ENCODE peak calls at places on chromosomes 16 and 17, in seven cellular contexts. Y is HCT116, I is lower leg skin, H is A549, E is IMR-90, A is body of pancreas, X is tibial nerve. B is an unnamed sample.

GRCh38 chr16:73058616-73059409 is 10.9 kb upstream of the ZFHX3 start:
- DNase-seq in Y (peak), I (no peak), H (no peak), E (peak), A (peak), X (no peak), B (no peak)

GRCh38 chr17:47660064-47660492 is 10.4 kb downstream of the KPNB1 start:
- DNase-seq in Y (no peak), I (no peak), H (no peak), E (no peak), A (no peak), X (no peak), B (no peak)

GRCh38 chr16:19429271-19429670 is 11.6 kb downstream of the TMC5 start:
- DNase-seq in Y (no peak), I (no peak), H (no peak), E (no peak), A (peak), X (no peak), B (no peak)

GRCh38 chr17:36980281-36980761 is 31.6 kb downstream of the AATF start:
- DNase-seq in Y (no peak), I (no peak), H (no peak), E (peak), A (no peak), X (no peak), B (no peak)

GRCh38 chr17:16486373-16487250 is 5.4 kb downstream of the LRRC75A start:
- DNase-seq in Y (no peak), I (peak), H (no peak), E (peak), A (peak), X (peak), B (peak)

GRCh38 chr17:142102-142661 is 4.8 kb downstream of the SCGB1C2 start:
- DNase-seq in Y (peak), I (peak), H (peak), E (peak), A (peak), X (no peak), B (peak)

GRCh38 chr17:75093543-75094158 is 5.9 kb downstream of the SLC16A5 start:
- DNase-seq in Y (no peak), I (no peak), H (no peak), E (no peak), A (no peak), X (no peak), B (no peak)

GRCh38 chr16:84324439-84325262 is 30.0 kb downstream of the WFDC1 start:
- DNase-seq in Y (no peak), I (no peak), H (no peak), E (peak), A (no peak), X (no peak), B (no peak)

GRCh38 chr17:39761861-39762496 is 24.2 kb downstream of the GRB7 start:
- DNase-seq in Y (no peak), I (no peak), H (no peak), E (no peak), A (no peak), X (no peak), B (no peak)

GRCh38 chr17:15966183-15966878 is 21.4 kb downstream of the ADORA2B start:
- DNase-seq in Y (no peak), I (no peak), H (no peak), E (peak), A (peak), X (no peak), B (no peak)

GRCh38 chr17:17682293-17682736 is 1.1 kb downstream of the RAI1 start:
- DNase-seq in Y (no peak), I (no peak), H (peak), E (no peak), A (peak), X (no peak), B (peak)
- TF ChIP-seq POLR2A in Y (no peak), I (no peak), H (peak), E (peak), A (no peak), X (no peak), B (peak)

GRCh38 chr16:12612598-12613101 is 191.0 kb downstream of the CPPED1 start:
- DNase-seq in Y (peak), I (no peak), H (peak), E (no peak), A (no peak), X (no peak), B (no peak)

GRCh38 chr16:12613131-12613991 is 190.3 kb downstream of the CPPED1 start:
- DNase-seq in Y (peak), I (no peak), H (peak), E (peak), A (no peak), X (no peak), B (peak)

GRCh38 chr16:12611006-12611477 is 192.6 kb downstream of the CPPED1 start:
- DNase-seq in Y (no peak), I (no peak), H (no peak), E (no peak), A (no peak), X (no peak), B (no peak)

GRCh38 chr16:12611916-12612597 is 191.6 kb downstream of the CPPED1 start:
- DNase-seq in Y (no peak), I (no peak), H (no peak), E (no peak), A (no peak), X (no peak), B (no peak)

GRCh38 chr16:12609937-12610699 is 193.6 kb downstream of the CPPED1 start:
- DNase-seq in Y (no peak), I (no peak), H (no peak), E (no peak), A (no peak), X (no peak), B (no peak)
- TF ChIP-seq POLR2A in Y (no peak), I (no peak), H (no peak), E (no peak), A (no peak), X (no peak), B (no peak)

GRCh38 chr16:77722315-77723107 is at the start of gene NUDT7:
- DNase-seq in Y (peak), I (peak), H (peak), E (peak), A (peak), X (peak), B (peak)
- TF ChIP-seq POLR2A in Y (peak), I (no peak), H (peak), E (peak), A (peak), X (peak), B (peak)

DNA sequence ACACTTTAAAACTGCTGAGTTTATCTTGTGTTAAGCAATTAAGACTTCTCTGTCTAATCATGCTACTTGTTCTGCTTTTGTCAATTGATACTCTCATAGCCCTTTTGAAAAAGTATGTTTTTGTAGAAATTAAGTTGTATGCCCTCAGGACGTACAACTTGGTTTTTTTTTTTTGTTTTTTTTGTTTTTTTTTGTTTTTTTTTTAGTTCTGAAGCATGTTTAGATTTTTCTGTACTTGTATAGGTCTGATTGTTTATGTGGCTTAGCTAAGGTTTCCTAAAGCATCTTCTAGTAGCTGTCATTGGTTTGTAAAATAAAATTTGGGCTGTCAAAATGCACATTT is 21.4 kb downstream of the HAPSTR1 start:
- DNase-seq in Y (no peak), I (no peak), H (no peak), E (no peak), A (no peak), X (no peak), B (no peak)
- TF ChIP-seq POLR2A in Y (no peak), I (no peak), H (no peak), E (no peak), A (no peak), X (no peak), B (no peak)

GRCh38 chr16:30004811-30005242 is 6.0 kb downstream of the DOC2A start:
- DNase-seq in Y (no peak), I (no peak), H (no peak), E (no peak), A (no peak), X (no peak), B (no peak)
- TF ChIP-seq POLR2A in Y (no peak), I (no peak), H (no peak), E (no peak), A (no peak), X (no peak), B (no peak)

GRCh38 chr17:8204761-8205555 is 5.4 kb downstream of the AURKB start:
- DNase-seq in Y (no peak), I (no peak), H (no peak), E (no peak), A (no peak), X (no peak), B (no peak)

GRCh38 chr17:8210761-8211458 is 535 bp upstream of the AURKB start:
- DNase-seq in Y (no peak), I (no peak), H (no peak), E (no peak), A (no peak), X (no peak), B (no peak)

GRCh38 chr17:8206536-8206935 is 3.8 kb downstream of the AURKB start:
- DNase-seq in Y (no peak), I (no peak), H (no peak), E (no peak), A (no peak), X (no peak), B (no peak)

GRCh38 chr17:8212312-8213180 is 2.2 kb upstream of the AURKB start:
- DNase-seq in Y (no peak), I (no peak), H (no peak), E (no peak), A (no peak), X (no peak), B (no peak)

DNA sequence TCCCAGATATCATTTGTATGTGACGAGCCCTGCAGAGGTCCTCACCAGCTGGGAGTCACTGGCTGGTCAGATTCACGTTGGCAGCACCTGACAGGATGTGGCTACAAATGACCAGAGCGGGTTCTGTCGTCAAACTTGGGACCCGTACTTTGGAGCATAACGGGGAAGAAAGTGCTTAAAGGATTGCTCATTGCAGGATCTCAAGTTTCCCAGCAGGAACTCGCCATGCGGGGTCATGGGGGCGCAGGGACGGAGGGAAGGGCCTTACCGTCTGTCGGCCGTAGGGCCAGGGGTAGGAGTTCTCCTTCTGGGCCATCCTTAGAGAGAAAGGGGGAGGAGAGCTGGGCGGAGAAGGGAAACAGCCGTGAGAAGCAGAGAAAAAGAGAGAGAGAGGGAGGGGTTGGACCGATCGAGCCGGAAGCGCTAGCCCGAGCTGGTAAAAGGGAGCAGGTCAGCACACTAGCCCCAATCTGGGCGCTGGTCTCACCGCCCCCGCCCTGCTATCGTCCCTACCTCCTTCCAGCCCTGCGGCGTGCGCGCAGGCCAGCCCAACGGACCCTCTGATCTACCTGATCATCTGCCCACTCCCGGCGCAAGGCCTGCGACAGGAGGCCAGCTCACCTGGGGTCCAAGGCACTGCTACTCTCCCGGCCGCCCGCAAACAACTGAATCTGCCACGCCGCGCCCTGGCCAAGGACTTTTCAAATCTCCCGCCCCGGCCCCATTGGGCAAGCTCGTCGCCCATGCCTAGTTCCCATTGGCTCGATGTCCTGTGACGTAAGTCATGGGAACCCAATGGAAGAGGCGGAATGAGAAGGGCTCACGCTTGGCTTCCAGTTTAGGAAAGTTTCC is at the start of gene AURKB:
- DNase-seq in Y (peak), I (peak), H (peak), E (peak), A (peak), X (peak), B (peak)
- TF ChIP-seq POLR2A in Y (peak), I (no peak), H (peak), E (peak), A (peak), X (no peak), B (peak)

DNA sequence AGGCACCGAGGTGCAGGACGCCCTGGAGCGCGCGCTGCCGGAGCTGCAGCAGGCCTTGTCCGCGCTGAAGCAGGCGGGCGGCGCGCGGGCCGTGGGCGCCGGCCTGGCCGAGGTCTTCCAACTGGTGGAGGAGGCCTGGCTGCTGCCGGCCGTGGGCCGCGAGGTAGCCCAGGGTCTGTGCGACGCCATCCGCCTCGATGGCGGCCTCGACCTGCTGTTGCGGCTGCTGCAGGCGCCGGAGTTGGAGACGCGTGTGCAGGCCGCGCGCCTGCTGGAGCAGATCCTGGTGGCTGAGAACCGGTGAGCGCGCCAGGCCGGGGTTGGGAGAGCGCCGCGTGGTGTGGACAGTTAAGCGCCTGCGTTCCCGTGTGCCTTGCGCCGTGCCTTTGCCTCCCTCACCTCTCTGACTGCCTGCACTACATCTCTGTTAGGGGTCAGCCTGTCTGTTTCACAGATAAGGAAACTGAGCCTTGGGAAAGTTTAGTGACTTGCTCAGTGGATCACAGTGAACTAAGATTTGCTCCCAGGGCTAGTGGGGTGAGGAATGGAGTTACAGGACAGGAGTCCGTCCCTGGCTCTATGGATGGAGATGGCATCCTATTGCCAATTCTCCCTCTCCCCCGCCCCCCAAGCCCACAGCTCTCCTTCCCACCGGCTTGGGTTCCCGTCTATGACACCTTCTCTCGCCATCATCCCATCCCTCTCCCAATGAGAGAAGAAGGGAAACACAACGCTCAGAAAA is 880 bp downstream of the SARM1 start:
- DNase-seq in Y (no peak), I (no peak), H (no peak), E (peak), A (no peak), X (no peak), B (no peak)
- TF ChIP-seq POLR2A in Y (no peak), I (no peak), H (no peak), E (no peak), A (no peak), X (no peak), B (no peak)

DNA sequence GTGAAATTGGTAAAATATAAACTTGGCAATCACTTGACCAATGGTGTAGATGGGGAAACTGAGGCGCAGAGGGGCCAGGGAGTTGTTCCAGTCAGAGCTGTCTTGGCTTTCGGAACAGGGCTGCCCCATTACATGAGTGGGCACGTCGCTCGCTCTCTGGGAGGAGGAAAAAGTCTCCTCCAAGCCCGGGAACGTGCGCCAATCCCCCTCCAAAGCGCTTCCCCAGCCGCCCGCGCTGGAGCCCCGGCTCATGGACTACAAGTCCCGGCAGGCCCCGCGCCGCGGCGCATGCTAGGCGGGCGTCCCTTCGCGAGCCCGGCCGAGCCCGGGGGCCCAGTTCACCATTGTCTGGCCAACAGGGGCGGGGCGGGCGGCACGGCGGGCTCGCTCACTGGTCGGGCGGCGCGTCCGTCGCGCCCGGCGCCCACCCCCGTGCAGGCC is 294 bp upstream of the LLGL1 start:
- DNase-seq in Y (peak), I (peak), H (peak), E (peak), A (peak), X (peak), B (peak)
- TF ChIP-seq POLR2A in Y (no peak), I (no peak), H (no peak), E (no peak), A (no peak), X (no peak), B (no peak)

GRCh38 chr16:56763305-56763916 is 33.5 kb downstream of the NUP93 start:
- DNase-seq in Y (no peak), I (no peak), H (no peak), E (no peak), A (no peak), X (no peak), B (no peak)
- TF ChIP-seq POLR2A in Y (no peak), I (no peak), H (no peak), E (no peak), A (no peak), X (no peak), B (no peak)

B was measured in H54.